ENCODE peak calls at places on chromosomes 4 and X, in seven cellular contexts. M, Z, Y, H, R, X and Q are unnamed samples.
A peak's percentile ranks its signal among the peaks of the same experiment; 100 is the strongest.

GRCh38 chrX:107677501-107677901 is 49.2 kb downstream of the PRPS1 start:
- DNase-seq in M (no peak), Y (no peak), R (no peak), H (no peak), Z (no peak), X (no peak), Q (no peak)

GRCh38 chrX:74426615-74427014 is 5.3 kb downstream of the SLC16A2 start:
- DNase-seq in M (no peak), X (no peak), R (no peak), Z (no peak), Y (no peak), H (no peak), Q (no peak)

GRCh38 chrX:134807039-134807729 is 148.9 kb upstream of the PLAC1 start:
- DNase-seq in Z (peak; percentile 86), R (peak; percentile 65), X (peak; percentile 88), Y (peak; percentile 81), H (peak; percentile 80), M (peak; percentile 67), Q (no peak)

GRCh38 chr4:37864786-37865185 is 26.1 kb upstream of the TBC1D1 start:
- DNase-seq in Y (no peak), Z (no peak), X (no peak), H (no peak), M (no peak), R (no peak), Q (no peak)

GRCh38 chr4:113958766-113959540 is 20.5 kb downstream of the ARSJ start:
- DNase-seq in Z (no peak), X (peak; percentile 90), Y (no peak), H (peak; percentile 74), M (no peak), R (no peak), Q (peak; percentile 76)

GRCh38 chr4:122152699-122153328 is 683 bp downstream of the BLTP1 start:
- DNase-seq in Z (peak; percentile 63), H (peak; percentile 9), R (no peak), X (no peak), Y (peak; percentile 26), M (no peak), Q (peak; percentile 15)

GRCh38 chrX:43741843-43742573 is 85.9 kb downstream of the MAOA start:
- DNase-seq in R (no peak), H (no peak), X (no peak), Y (no peak), M (no peak), Z (no peak), Q (no peak)

GRCh38 chr4:138410266-138410665 is 168.1 kb upstream of the SLC7A11 start:
- DNase-seq in R (no peak), Z (no peak), X (no peak), Y (no peak), H (no peak), M (no peak), Q (no peak)

GRCh38 chrX:108310511-108310910 is 127.7 kb downstream of the COL4A6 start:
- DNase-seq in Y (no peak), X (no peak), H (no peak), Z (no peak), R (no peak), M (no peak), Q (no peak)

GRCh38 chrX:15973299-15973698 is 118.7 kb upstream of the AP1S2 start:
- DNase-seq in X (peak; percentile 21), H (peak; percentile 16), Z (peak; percentile 12), Y (peak; percentile 47), M (no peak), R (peak; percentile 26), Q (no peak)

GRCh38 chr4:41678086-41678485 is 70.4 kb downstream of the PHOX2B start:
- DNase-seq in Y (no peak), H (no peak), X (no peak), R (no peak), Z (no peak), M (no peak), Q (no peak)

GRCh38 chr4:4289575-4289929 is 402 bp downstream of the LYAR start:
- DNase-seq in H (no peak), X (no peak), Z (no peak), M (no peak), Y (no peak), R (no peak), Q (no peak)

GRCh38 chrX:118976599-118977340 is 2.4 kb downstream of the LONRF3 start:
- DNase-seq in R (no peak), H (no peak), Z (peak; percentile 61), M (no peak), Y (no peak), X (no peak), Q (peak; percentile 9)

GRCh38 chrX:1657367-1658082 is 42.7 kb downstream of the ASMT start:
- DNase-seq in R (peak; percentile 62), Z (no peak), H (no peak), Y (no peak), M (no peak), X (no peak), Q (no peak)

GRCh38 chr4:76751612-76752343 is 146.2 kb downstream of the SOWAHB start:
- DNase-seq in X (no peak), M (no peak), R (no peak), Z (no peak), Y (no peak), H (no peak), Q (no peak)

GRCh38 chrX:19225906-19226305 is 103.6 kb upstream of the ADGRG2 start:
- DNase-seq in H (no peak), M (no peak), Z (peak; percentile 9), Y (peak; percentile 8), R (no peak), X (no peak), Q (peak; percentile 4)

GRCh38 chrX:141924293-141924692 is 20.6 kb downstream of the MAGEC1 start:
- DNase-seq in H (no peak), Z (no peak), M (no peak), X (no peak), Y (no peak), R (no peak), Q (no peak)

GRCh38 chr4:155094421-155094820 is 114.0 kb upstream of the NPY2R start:
- DNase-seq in Z (no peak), R (no peak), Y (no peak), H (no peak), X (no peak), M (no peak), Q (no peak)

GRCh38 chr4:38894340-38894982 is 26.9 kb downstream of the FAM114A1 start:
- DNase-seq in R (no peak), H (no peak), X (no peak), Z (no peak), Y (no peak), M (no peak), Q (no peak)

GRCh38 chr4:145285928-145286327 is 105.5 kb upstream of the OTUD4 start:
- DNase-seq in H (no peak), Y (no peak), R (no peak), Z (no peak), X (no peak), M (no peak), Q (no peak)

GRCh38 chr4:121709766-121710405 is 13.1 kb upstream of the ANXA5 start:
- DNase-seq in M (no peak), R (no peak), Y (no peak), H (no peak), X (no peak), Z (no peak), Q (no peak)

GRCh38 chr4:41746025-41746439 is 2.5 kb downstream of the PHOX2B start:
- DNase-seq in H (no peak), X (no peak), R (no peak), M (peak; percentile 67), Y (no peak), Z (no peak), Q (no peak)

GRCh38 chrX:134460861-134461218 is 875 bp downstream of the HPRT1 start:
- DNase-seq in M (no peak), H (no peak), Z (no peak), Y (peak; percentile 24), X (no peak), R (no peak), Q (no peak)

GRCh38 chrX:42837092-42837726 is 59.2 kb upstream of the PPP1R2C start:
- DNase-seq in R (no peak), X (no peak), H (no peak), Z (no peak), M (no peak), Y (no peak), Q (no peak)

GRCh38 chr4:121675715-121676114 is 21.1 kb downstream of the ANXA5 start:
- DNase-seq in H (peak; percentile 41), X (no peak), Z (no peak), Y (no peak), M (no peak), R (no peak), Q (no peak)

GRCh38 chr4:54015421-54016065 is 48.9 kb downstream of the CHIC2 start:
- DNase-seq in R (no peak), M (no peak), Y (no peak), X (no peak), Z (no peak), H (no peak), Q (no peak)

GRCh38 chrX:41332988-41333743 is 796 bp upstream of the DDX3X start:
- DNase-seq in H (peak; percentile 83), X (peak; percentile 79), R (peak; percentile 81), Z (peak; percentile 94), M (peak; percentile 90), Y (peak; percentile 91), Q (peak; percentile 96)

GRCh38 chrX:41332005-41332404 is 2.0 kb upstream of the DDX3X start:
- DNase-seq in Y (no peak), R (no peak), H (no peak), M (no peak), X (no peak), Z (no peak), Q (no peak)

GRCh38 chrX:41333994-41334865 is at the start of gene DDX3X:
- DNase-seq in H (peak; percentile 45), R (peak; percentile 44), Y (peak; percentile 92), X (peak; percentile 71), M (peak; percentile 79), Z (peak; percentile 94), Q (peak; percentile 51)

GRCh38 chrX:41333744-41333993 is 293 bp upstream of the DDX3X start:
- DNase-seq in M (no peak), Z (no peak), R (peak; percentile 91), H (peak; percentile 75), X (peak; percentile 81), Y (no peak), Q (peak; percentile 51)

GRCh38 chrX:41332408-41332987 is 1.5 kb upstream of the DDX3X start:
- DNase-seq in Y (no peak), M (no peak), H (no peak), X (no peak), R (no peak), Z (no peak), Q (no peak)
- TF ChIP-seq JUND in Y (no peak), M (no peak), H (no peak), X (no peak), R (no peak), Z (no peak), Q (no peak)

GRCh38 chr4:152247271-152247975 is 288.5 kb downstream of the FBXW7 start:
- DNase-seq in X (no peak), H (no peak), R (no peak), Y (no peak), Z (peak; percentile 34), M (no peak), Q (no peak)
- TF ChIP-seq JUND in X (no peak), H (no peak), R (no peak), Y (no peak), Z (no peak), M (no peak), Q (no peak)

GRCh38 chr4:1614854-1615595 is 69.1 kb downstream of the FAM53A start:
- DNase-seq in Z (no peak), H (no peak), M (no peak), R (no peak), Y (no peak), X (no peak), Q (no peak)
- TF ChIP-seq JUND in Z (no peak), H (no peak), M (no peak), R (no peak), Y (no peak), X (no peak), Q (no peak)

GRCh38 chr4:188171551-188171950 is 32.3 kb downstream of the TRIML1 start:
- DNase-seq in X (no peak), R (no peak), M (no peak), Z (no peak), H (no peak), Y (no peak), Q (no peak)
- TF ChIP-seq JUND in X (no peak), R (no peak), M (no peak), Z (no peak), H (no peak), Y (no peak), Q (no peak)